ENCODE peak calls at places on chromosomes 1 and 21, in seven cellular contexts. N is A549; W is right atrium auricular region; B is trophoblast cell; V is endodermal cell; T is CD8-positive, alpha-beta T cell; J is uterus. D is an unnamed sample. For H3K9me3 and H3K4me1, the result is how much of the 10 kb centered on the place peaks cover.

GRCh38 chr21:45424854-45425795 is 20.2 kb downstream of the COL18A1 start:
- DNase-seq in J (no peak), T (no peak), V (no peak), B (no peak), N (no peak), W (no peak), D (no peak)

GRCh38 chr1:174839211-174839610 is 160.5 kb upstream of the CACYBP start:
- DNase-seq in N (no peak), J (no peak), T (no peak), B (no peak), W (no peak), V (no peak), D (no peak)

GRCh38 chr1:26277719-26278118 is 2.2 kb upstream of the SH3BGRL3 start:
- DNase-seq in N (no peak), W (no peak), V (no peak), B (no peak), J (no peak), T (no peak), D (no peak)

GRCh38 chr21:35637431-35637830 is 422.9 kb downstream of the SETD4 start:
- DNase-seq in N (no peak), V (no peak), B (no peak), J (no peak), W (peak), T (no peak), D (no peak)

GRCh38 chr21:44874497-44875331 is 1.2 kb upstream of the PTTG1IP start:
- DNase-seq in N (no peak), T (peak), V (peak), W (peak), B (peak), J (peak), D (peak)

GRCh38 chr1:178388398-178389161 is 108.2 kb downstream of the CLEC20A start:
- DNase-seq in V (peak), N (no peak), B (no peak), J (no peak), W (no peak), T (no peak), D (no peak)

GRCh38 chr1:119914071-119914470 is 17.8 kb upstream of the ADAM30 start:
- DNase-seq in N (no peak), W (no peak), B (no peak), T (no peak), V (no peak), J (no peak), D (no peak)

GRCh38 chr1:230849451-230850194 is 18.7 kb downstream of the C1orf198 start:
- DNase-seq in V (no peak), B (no peak), J (peak), T (no peak), W (peak), N (peak), D (peak)

GRCh38 chr1:109821831-109822745 is 58.4 kb upstream of the EPS8L3 start:
- DNase-seq in N (peak), T (no peak), V (peak), W (peak), B (peak), J (no peak), D (peak)

GRCh38 chr21:45551316-45551715 is 9.1 kb upstream of the SLC19A1 start:
- DNase-seq in W (no peak), V (peak), B (no peak), J (no peak), N (peak), T (peak), D (no peak)

GRCh38 chr1:59298178-59298583 is 1.3 kb downstream of the FGGY start:
- DNase-seq in N (no peak), W (no peak), T (no peak), J (peak), V (no peak), B (no peak), D (no peak)

GRCh38 chr1:6614953-6615785 is 1.6 kb downstream of the PHF13 start:
- DNase-seq in W (no peak), N (no peak), T (peak), V (peak), J (peak), B (no peak), D (no peak)

GRCh38 chr1:107444302-107444701 is 303.5 kb downstream of the NTNG1 start:
- DNase-seq in W (no peak), B (peak), T (no peak), N (no peak), J (no peak), V (no peak), D (no peak)

GRCh38 chr1:221940631-221941030 is 198.7 kb upstream of the DUSP10 start:
- DNase-seq in J (no peak), W (no peak), N (no peak), T (no peak), B (no peak), V (no peak), D (no peak)

GRCh38 chr21:14686466-14687276 is 140.6 kb upstream of the SAMSN1 start:
- DNase-seq in W (no peak), V (no peak), T (no peak), J (no peak), B (peak), N (no peak), D (no peak)

GRCh38 chr1:172902861-172903381 is 147.8 kb downstream of the TNFSF18 start:
- DNase-seq in B (no peak), W (no peak), T (no peak), J (no peak), V (no peak), N (no peak), D (peak)

GRCh38 chr1:31954607-31955283 is 16.6 kb upstream of the PTP4A2 start:
- DNase-seq in B (peak), T (no peak), J (peak), N (peak), V (peak), W (peak), D (peak)

GRCh38 chr1:206752481-206752880 is 18.1 kb upstream of the IL19 start:
- DNase-seq in W (no peak), J (no peak), T (no peak), N (no peak), B (no peak), V (no peak), D (no peak)

GRCh38 chr1:221776495-221777413 is 34.9 kb upstream of the DUSP10 start:
- DNase-seq in N (no peak), T (no peak), B (no peak), V (no peak), J (no peak), W (no peak), D (no peak)

GRCh38 chr1:55504306-55504706 is 289.1 kb upstream of the USP24 start:
- DNase-seq in N (no peak), V (no peak), B (no peak), W (no peak), T (no peak), J (no peak), D (no peak)

GRCh38 chr21:45977396-45977795 is 4.2 kb upstream of the COL6A1 start:
- DNase-seq in V (peak), J (peak), W (no peak), N (no peak), B (no peak), T (no peak), D (peak)

GRCh38 chr21:45445369-45445768 is 40.4 kb downstream of the COL18A1 start:
- DNase-seq in V (no peak), J (no peak), N (no peak), T (no peak), W (no peak), B (no peak), D (no peak)

GRCh38 chr21:29194847-29195246 is 64.4 kb downstream of the MAP3K7CL start:
- DNase-seq in J (no peak), N (no peak), W (no peak), T (no peak), B (peak), V (no peak), D (peak)

GRCh38 chr1:103469801-103470200 is 55.7 kb upstream of the RNPC3 start:
- DNase-seq in B (no peak), J (no peak), W (no peak), T (no peak), N (no peak), V (no peak), D (no peak)

GRCh38 chr1:235004276-235004675 is 124.4 kb downstream of the TOMM20 start:
- DNase-seq in B (no peak), V (no peak), W (no peak), T (no peak), J (no peak), N (no peak), D (no peak)

GRCh38 chr1:115477071-115477470 is 139.0 kb upstream of the NGF start:
- DNase-seq in B (no peak), W (peak), N (no peak), V (peak), J (no peak), T (no peak), D (no peak)

GRCh38 chr1:223364685-223365382 is 858 bp upstream of the SUSD4 start:
- DNase-seq in B (no peak), W (no peak), V (peak), J (no peak), T (peak), N (no peak), D (no peak)

GRCh38 chr21:16420086-16420724 is 690.4 kb downstream of the USP25 start:
- DNase-seq in T (no peak), V (no peak), B (peak), J (peak), W (peak), N (peak), D (peak)

GRCh38 chr1:95496307-95496706 is 262.3 kb downstream of the RWDD3 start:
- DNase-seq in N (no peak), T (no peak), J (no peak), B (no peak), V (no peak), W (no peak), D (no peak)

GRCh38 chr1:68117416-68117815 is 67.0 kb upstream of the DIRAS3 start:
- DNase-seq in B (no peak), J (no peak), T (no peak), V (peak), W (no peak), N (no peak), D (no peak)

GRCh38 chr1:164605254-164606091 is 46.5 kb downstream of the PBX1 start:
- DNase-seq in B (no peak), J (no peak), N (no peak), V (no peak), W (no peak), T (no peak), D (no peak)

GRCh38 chr1:41319803-41320711 is 41.2 kb upstream of the FOXO6 start:
- DNase-seq in T (no peak), N (no peak), J (peak), B (no peak), W (no peak), V (peak), D (no peak)

GRCh38 chr1:224067207-224067606 is 46.7 kb upstream of the FBXO28 start:
- DNase-seq in W (no peak), T (no peak), J (no peak), N (no peak), B (no peak), V (no peak), D (no peak)

GRCh38 chr1:56975446-56975845 is 9.6 kb upstream of the C8B start:
- DNase-seq in N (no peak), W (no peak), J (no peak), V (no peak), T (no peak), B (no peak), D (no peak)

GRCh38 chr1:243246916-243247315 is 8.2 kb downstream of the CEP170 start:
- DNase-seq in J (no peak), N (no peak), W (no peak), B (no peak), V (no peak), T (no peak), D (no peak)

GRCh38 chr1:228445867-228446584 is 29.4 kb upstream of the TRIM17 start:
- DNase-seq in J (no peak), W (no peak), V (peak), B (peak), T (no peak), N (peak), D (no peak)

GRCh38 chr1:236354330-236355147 is 39.5 kb upstream of the EDARADD start:
- DNase-seq in T (no peak), W (peak), B (no peak), V (no peak), N (no peak), J (no peak), D (no peak)

GRCh38 chr1:162019006-162019405 is 4.7 kb downstream of the OLFML2B start:
- DNase-seq in B (no peak), N (no peak), J (no peak), W (no peak), T (no peak), V (no peak), D (no peak)

DNA sequence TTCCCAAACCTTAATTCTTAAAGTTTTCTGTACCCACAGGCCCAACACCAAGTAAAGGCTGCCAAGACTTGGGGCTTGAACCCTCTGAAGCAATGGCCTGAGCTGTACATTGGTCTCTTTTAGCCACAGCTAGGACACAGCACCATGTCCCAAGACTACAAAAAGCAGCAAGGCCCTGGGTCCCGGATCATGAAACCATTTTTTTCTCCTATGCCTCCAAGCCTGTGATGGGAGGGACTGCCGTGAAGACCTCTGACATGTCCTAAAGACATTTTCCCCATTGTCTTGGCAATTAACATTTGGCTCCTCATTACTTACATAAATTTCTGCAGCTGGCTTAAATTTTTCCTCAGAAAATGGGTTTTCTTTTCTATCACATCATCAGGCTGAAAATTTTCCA is 30.9 kb downstream of the ZNF670 start:
- DNase-seq in B (no peak), V (no peak), J (no peak), W (no peak), N (no peak), T (no peak), D (no peak)
- H3K9me3 ChIP-seq in B (under half), V (half or more), J (under half), W (under half), N (half or more), T (under half), D (under half)

GRCh38 chr1:16088351-16088911 is 15.0 kb upstream of the FAM131C start:
- DNase-seq in B (no peak), V (peak), T (no peak), J (no peak), N (no peak), W (no peak), D (no peak)

GRCh38 chr1:16092097-16092922 is 18.9 kb upstream of the FAM131C start:
- DNase-seq in B (no peak), N (no peak), J (no peak), V (peak), W (no peak), T (no peak), D (no peak)

GRCh38 chr1:16091296-16091695 is 17.8 kb upstream of the FAM131C start:
- DNase-seq in B (no peak), T (no peak), W (no peak), N (no peak), J (no peak), V (peak), D (no peak)

GRCh38 chr1:16088996-16089395 is 15.5 kb upstream of the FAM131C start:
- DNase-seq in N (no peak), B (peak), T (no peak), W (no peak), J (no peak), V (peak), D (peak)

GRCh38 chr1:16090076-16090826 is 16.8 kb upstream of the FAM131C start:
- DNase-seq in V (no peak), J (no peak), T (no peak), N (no peak), W (no peak), B (no peak), D (no peak)
- H3K4me1 ChIP-seq in V (under half), J (under half), T (under half), N (under half), W (under half), B (under half), D (under half)

GRCh38 chr1:226360106-226360746 is 47.7 kb downstream of the PARP1 start:
- DNase-seq in T (no peak), B (no peak), N (no peak), J (no peak), V (no peak), W (no peak), D (no peak)

GRCh38 chr1:226362891-226363447 is 44.9 kb downstream of the PARP1 start:
- DNase-seq in T (no peak), W (no peak), N (no peak), V (no peak), B (peak), J (no peak), D (no peak)

GRCh38 chr1:226365166-226365565 is 42.7 kb downstream of the PARP1 start:
- DNase-seq in N (no peak), V (no peak), J (no peak), W (no peak), T (no peak), B (no peak), D (no peak)

GRCh38 chr1:226364129-226364899 is 43.6 kb downstream of the PARP1 start:
- DNase-seq in V (no peak), W (peak), J (no peak), T (no peak), N (no peak), B (no peak), D (no peak)

DNA sequence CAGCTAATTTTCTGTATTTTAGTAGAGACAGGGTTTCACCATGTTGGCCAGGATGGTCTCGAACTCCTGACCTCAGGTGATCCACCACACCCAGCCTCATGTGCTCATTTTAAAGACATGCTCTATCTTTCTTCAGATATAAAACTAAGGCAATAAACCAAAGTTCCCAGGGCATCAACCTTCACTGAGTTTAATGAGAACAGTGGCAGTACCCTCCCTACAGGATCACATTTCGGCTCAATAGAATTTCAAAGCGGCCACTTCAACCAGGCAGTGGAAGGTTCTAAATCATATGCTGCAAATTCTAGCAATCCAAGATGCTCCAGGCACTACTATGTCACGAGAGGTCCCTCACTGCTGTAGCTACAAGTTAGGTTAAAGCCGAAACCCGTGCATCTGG is 45.5 kb downstream of the PARP1 start:
- DNase-seq in T (no peak), J (no peak), B (no peak), N (no peak), W (no peak), V (no peak), D (no peak)
- H3K27ac ChIP-seq in T (no peak), J (no peak), B (no peak), N (no peak), W (no peak), V (no peak), D (no peak)

DNA sequence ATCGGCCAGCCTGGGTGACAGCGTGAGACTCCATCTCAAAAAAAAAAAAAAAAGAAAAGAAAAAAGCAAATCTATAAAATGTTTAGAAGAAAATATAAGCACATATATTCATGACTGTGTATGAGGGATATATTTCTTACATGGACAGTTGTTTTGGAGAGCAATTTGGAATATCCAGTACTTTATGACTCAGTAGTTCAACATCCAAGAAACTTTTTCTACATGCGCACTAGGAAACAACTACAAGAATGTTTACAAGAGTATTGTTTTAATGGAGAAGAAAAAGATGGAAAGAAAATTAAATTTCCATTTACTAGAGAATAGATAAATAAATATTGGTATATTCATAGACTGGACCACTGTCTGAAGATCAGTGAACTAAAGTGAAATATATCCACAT is 77.5 kb downstream of the MAST2 start:
- DNase-seq in J (no peak), B (no peak), N (no peak), V (no peak), T (no peak), W (no peak), D (peak)
- H3K9me3 ChIP-seq in J (under half), B (under half), N (under half), V (under half), T (under half), W (under half), D (under half)

GRCh38 chr1:233445737-233446136 is 118.2 kb downstream of the MAP3K21 start:
- DNase-seq in N (no peak), V (no peak), J (no peak), T (no peak), B (no peak), W (no peak), D (no peak)
- H3K4me1 ChIP-seq in N (under half), V (under half), J (under half), T (under half), B (under half), W (under half), D (under half)

D was measured in SJSA1.